ENCODE peak calls at places on chromosomes 3 and 15, in seven cellular contexts. One of them, this sample, is unnamed.

GRCh38 chr3:160685144-160685766 is 8.3 kb downstream of the ARL14 start:
- DNase-seq in mesothelial cell of epicardium: no peak
- DNase-seq in GM06990: no peak
- DNase-seq in WTC11: no peak
- DNase-seq in IMR-90: peak
- DNase-seq in transverse colon: no peak
- DNase-seq in GM23338: no peak
- DNase-seq in this sample: no peak

GRCh38 chr15:60760646-60761504 is 281.9 kb upstream of the ICE2 start:
- DNase-seq in transverse colon: no peak
- DNase-seq in GM23338: no peak
- DNase-seq in IMR-90: peak
- DNase-seq in mesothelial cell of epicardium: no peak
- DNase-seq in GM06990: no peak
- DNase-seq in WTC11: no peak
- DNase-seq in this sample: no peak

GRCh38 chr15:72198410-72199270 is 1.1 kb upstream of the GRAMD2A start:
- DNase-seq in IMR-90: no peak
- DNase-seq in GM23338: peak
- DNase-seq in mesothelial cell of epicardium: no peak
- DNase-seq in transverse colon: no peak
- DNase-seq in GM06990: no peak
- DNase-seq in WTC11: no peak
- DNase-seq in this sample: no peak

GRCh38 chr3:112894258-112894657 is 47.6 kb upstream of the CD200R1L start:
- DNase-seq in transverse colon: no peak
- DNase-seq in GM23338: peak
- DNase-seq in mesothelial cell of epicardium: no peak
- DNase-seq in GM06990: no peak
- DNase-seq in WTC11: peak
- DNase-seq in IMR-90: peak
- DNase-seq in this sample: no peak

GRCh38 chr3:64176461-64176996 is 48.7 kb downstream of the PRICKLE2 start:
- DNase-seq in transverse colon: no peak
- DNase-seq in IMR-90: peak
- DNase-seq in GM06990: peak
- DNase-seq in WTC11: no peak
- DNase-seq in mesothelial cell of epicardium: no peak
- DNase-seq in GM23338: no peak
- DNase-seq in this sample: peak

GRCh38 chr3:58063424-58063823 is 55.2 kb downstream of the FLNB start:
- DNase-seq in GM23338: no peak
- DNase-seq in mesothelial cell of epicardium: no peak
- DNase-seq in WTC11: no peak
- DNase-seq in IMR-90: peak
- DNase-seq in GM06990: no peak
- DNase-seq in transverse colon: peak
- DNase-seq in this sample: no peak

GRCh38 chr3:139588450-139588849 is 48.9 kb upstream of the RBP1 start:
- DNase-seq in IMR-90: no peak
- DNase-seq in GM06990: no peak
- DNase-seq in WTC11: peak
- DNase-seq in transverse colon: no peak
- DNase-seq in mesothelial cell of epicardium: no peak
- DNase-seq in GM23338: peak
- DNase-seq in this sample: no peak

GRCh38 chr3:57048052-57048671 is 12.3 kb upstream of the SPATA12 start:
- DNase-seq in mesothelial cell of epicardium: no peak
- DNase-seq in IMR-90: no peak
- DNase-seq in transverse colon: no peak
- DNase-seq in GM23338: no peak
- DNase-seq in WTC11: no peak
- DNase-seq in GM06990: no peak
- DNase-seq in this sample: no peak

GRCh38 chr3:154642066-154642619 is 212.2 kb upstream of the GPR149 start:
- DNase-seq in IMR-90: no peak
- DNase-seq in WTC11: no peak
- DNase-seq in mesothelial cell of epicardium: no peak
- DNase-seq in GM23338: no peak
- DNase-seq in transverse colon: no peak
- DNase-seq in GM06990: no peak
- DNase-seq in this sample: no peak

GRCh38 chr3:192409203-192409837 is 318.0 kb downstream of the FGF12 start:
- DNase-seq in IMR-90: no peak
- DNase-seq in WTC11: peak
- DNase-seq in transverse colon: no peak
- DNase-seq in GM06990: no peak
- DNase-seq in mesothelial cell of epicardium: no peak
- DNase-seq in GM23338: peak
- DNase-seq in this sample: peak

GRCh38 chr15:99845009-99845408 is 111.8 kb upstream of the LYSMD4 start:
- DNase-seq in GM06990: peak
- DNase-seq in transverse colon: no peak
- DNase-seq in WTC11: no peak
- DNase-seq in IMR-90: peak
- DNase-seq in mesothelial cell of epicardium: no peak
- DNase-seq in GM23338: no peak
- DNase-seq in this sample: peak

GRCh38 chr15:53757906-53758305 is 1.6 kb downstream of the WDR72 start:
- DNase-seq in transverse colon: no peak
- DNase-seq in WTC11: no peak
- DNase-seq in GM06990: no peak
- DNase-seq in mesothelial cell of epicardium: no peak
- DNase-seq in IMR-90: no peak
- DNase-seq in GM23338: no peak
- DNase-seq in this sample: no peak

GRCh38 chr3:52149726-52150125 is 4.5 kb downstream of the POC1A start:
- DNase-seq in mesothelial cell of epicardium: no peak
- DNase-seq in GM06990: no peak
- DNase-seq in transverse colon: no peak
- DNase-seq in IMR-90: no peak
- DNase-seq in WTC11: no peak
- DNase-seq in GM23338: no peak
- DNase-seq in this sample: no peak

GRCh38 chr3:17915341-17915740 is 172.9 kb upstream of the TBC1D5 start:
- DNase-seq in GM06990: no peak
- DNase-seq in transverse colon: no peak
- DNase-seq in IMR-90: no peak
- DNase-seq in GM23338: no peak
- DNase-seq in mesothelial cell of epicardium: no peak
- DNase-seq in WTC11: no peak
- DNase-seq in this sample: no peak

GRCh38 chr3:54123538-54124196 is 1.3 kb downstream of the CACNA2D3 start:
- DNase-seq in GM06990: no peak
- DNase-seq in mesothelial cell of epicardium: no peak
- DNase-seq in WTC11: no peak
- DNase-seq in GM23338: peak
- DNase-seq in transverse colon: no peak
- DNase-seq in IMR-90: no peak
- DNase-seq in this sample: no peak

GRCh38 chr3:12706504-12707253 is 42.8 kb upstream of the RAF1 start:
- DNase-seq in mesothelial cell of epicardium: no peak
- DNase-seq in transverse colon: peak
- DNase-seq in WTC11: peak
- DNase-seq in GM06990: peak
- DNase-seq in GM23338: peak
- DNase-seq in IMR-90: peak
- DNase-seq in this sample: peak

GRCh38 chr3:142243134-142243533 is 17.7 kb upstream of the GK5 start:
- DNase-seq in transverse colon: no peak
- DNase-seq in IMR-90: no peak
- DNase-seq in mesothelial cell of epicardium: no peak
- DNase-seq in GM23338: peak
- DNase-seq in WTC11: no peak
- DNase-seq in GM06990: no peak
- DNase-seq in this sample: no peak

GRCh38 chr3:126356373-126357298 is 572 bp downstream of the KLF15 start:
- DNase-seq in mesothelial cell of epicardium: no peak
- DNase-seq in transverse colon: peak
- DNase-seq in GM23338: peak
- DNase-seq in IMR-90: no peak
- DNase-seq in GM06990: no peak
- DNase-seq in WTC11: no peak
- DNase-seq in this sample: no peak

GRCh38 chr15:57865294-57865693 is 158.8 kb downstream of the POLR2M start:
- DNase-seq in IMR-90: no peak
- DNase-seq in WTC11: peak
- DNase-seq in GM06990: no peak
- DNase-seq in transverse colon: no peak
- DNase-seq in mesothelial cell of epicardium: no peak
- DNase-seq in GM23338: peak
- DNase-seq in this sample: peak
- TF ChIP-seq CTCF in IMR-90: peak
- TF ChIP-seq CTCF in WTC11: peak
- TF ChIP-seq CTCF in GM06990: peak
- TF ChIP-seq CTCF in transverse colon: no peak
- TF ChIP-seq CTCF in mesothelial cell of epicardium: peak
- TF ChIP-seq CTCF in GM23338: peak
- TF ChIP-seq CTCF in this sample: peak

DNA sequence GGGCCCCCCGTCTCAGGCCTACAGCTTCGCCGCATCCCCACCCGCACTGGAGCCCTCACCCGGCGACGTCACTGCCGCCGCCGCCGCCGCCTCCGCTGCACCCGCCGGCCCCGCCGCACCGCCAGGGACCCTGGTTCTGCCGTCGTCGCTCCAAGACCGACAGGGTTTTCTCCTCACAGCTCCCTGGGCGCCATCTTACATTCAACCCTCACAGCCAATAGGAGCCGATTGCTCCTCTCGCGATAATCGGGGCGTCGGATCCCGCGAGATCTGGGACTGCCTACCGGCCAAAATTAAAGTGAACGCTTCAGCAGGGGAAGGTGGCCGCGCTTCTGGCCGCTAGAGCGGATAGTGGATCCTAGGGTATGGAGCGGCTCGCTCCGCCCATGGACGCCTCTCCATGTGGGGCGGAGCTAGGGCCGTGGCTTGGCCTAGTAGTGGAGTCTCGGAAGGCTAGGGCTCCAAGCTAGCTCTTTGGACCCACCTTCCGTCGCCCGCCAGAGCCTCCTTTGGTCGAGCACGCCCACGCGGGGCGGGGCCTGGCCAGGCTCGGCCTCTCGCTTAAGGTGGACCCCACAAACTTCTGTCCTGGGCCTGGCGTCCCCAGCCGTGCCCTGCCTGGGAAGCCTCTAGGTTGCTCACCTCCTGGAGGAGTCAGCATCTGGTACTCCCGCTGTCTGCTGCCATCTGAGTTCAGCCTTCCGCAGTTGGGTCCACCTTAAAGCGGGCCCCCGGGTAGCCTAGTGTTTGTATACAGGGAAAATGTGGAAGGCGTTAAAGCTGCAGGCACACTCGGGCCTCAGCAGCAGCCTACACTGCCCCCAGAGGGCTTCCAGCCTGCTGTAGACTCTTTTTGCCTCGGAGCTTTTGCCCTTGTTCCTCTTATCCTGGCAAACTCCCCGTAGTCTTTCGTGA is at the start of gene QRICH1:
- DNase-seq in WTC11: peak
- DNase-seq in GM23338: peak
- DNase-seq in IMR-90: peak
- DNase-seq in transverse colon: peak
- DNase-seq in GM06990: peak
- DNase-seq in mesothelial cell of epicardium: peak
- DNase-seq in this sample: peak
- TF ChIP-seq CTCF in WTC11: no peak
- TF ChIP-seq CTCF in GM23338: peak
- TF ChIP-seq CTCF in IMR-90: peak
- TF ChIP-seq CTCF in transverse colon: peak
- TF ChIP-seq CTCF in GM06990: peak
- TF ChIP-seq CTCF in mesothelial cell of epicardium: no peak
- TF ChIP-seq CTCF in this sample: peak

GRCh38 chr3:127962937-127963336 is 47.9 kb downstream of the KBTBD12 start:
- DNase-seq in WTC11: no peak
- DNase-seq in mesothelial cell of epicardium: no peak
- DNase-seq in GM06990: no peak
- DNase-seq in transverse colon: no peak
- DNase-seq in IMR-90: no peak
- DNase-seq in GM23338: no peak
- DNase-seq in this sample: peak

GRCh38 chr3:127959041-127959440 is 44.0 kb downstream of the KBTBD12 start:
- DNase-seq in GM23338: no peak
- DNase-seq in transverse colon: no peak
- DNase-seq in WTC11: no peak
- DNase-seq in mesothelial cell of epicardium: no peak
- DNase-seq in GM06990: no peak
- DNase-seq in IMR-90: no peak
- DNase-seq in this sample: no peak

GRCh38 chr3:127961963-127962362 is 46.9 kb downstream of the KBTBD12 start:
- DNase-seq in IMR-90: peak
- DNase-seq in GM23338: peak
- DNase-seq in mesothelial cell of epicardium: no peak
- DNase-seq in transverse colon: no peak
- DNase-seq in WTC11: no peak
- DNase-seq in GM06990: no peak
- DNase-seq in this sample: no peak

GRCh38 chr3:127961124-127961523 is 46.1 kb downstream of the KBTBD12 start:
- DNase-seq in WTC11: no peak
- DNase-seq in mesothelial cell of epicardium: no peak
- DNase-seq in IMR-90: no peak
- DNase-seq in GM23338: no peak
- DNase-seq in transverse colon: no peak
- DNase-seq in GM06990: no peak
- DNase-seq in this sample: no peak

GRCh38 chr3:127959873-127960272 is 44.8 kb downstream of the KBTBD12 start:
- DNase-seq in WTC11: peak
- DNase-seq in IMR-90: peak
- DNase-seq in GM06990: no peak
- DNase-seq in GM23338: peak
- DNase-seq in mesothelial cell of epicardium: no peak
- DNase-seq in transverse colon: peak
- DNase-seq in this sample: peak
- TF ChIP-seq CTCF in WTC11: no peak
- TF ChIP-seq CTCF in IMR-90: peak
- TF ChIP-seq CTCF in GM06990: peak
- TF ChIP-seq CTCF in GM23338: peak
- TF ChIP-seq CTCF in mesothelial cell of epicardium: no peak
- TF ChIP-seq CTCF in transverse colon: peak
- TF ChIP-seq CTCF in this sample: peak

GRCh38 chr3:121490161-121490560 is 55.6 kb downstream of the POLQ start:
- DNase-seq in GM06990: no peak
- DNase-seq in GM23338: no peak
- DNase-seq in IMR-90: no peak
- DNase-seq in transverse colon: no peak
- DNase-seq in WTC11: no peak
- DNase-seq in mesothelial cell of epicardium: no peak
- DNase-seq in this sample: no peak

GRCh38 chr3:121496841-121497240 is 48.9 kb downstream of the POLQ start:
- DNase-seq in GM23338: no peak
- DNase-seq in mesothelial cell of epicardium: no peak
- DNase-seq in transverse colon: no peak
- DNase-seq in WTC11: no peak
- DNase-seq in GM06990: no peak
- DNase-seq in IMR-90: no peak
- DNase-seq in this sample: no peak

GRCh38 chr3:121491683-121492082 is 54.1 kb downstream of the POLQ start:
- DNase-seq in GM23338: peak
- DNase-seq in mesothelial cell of epicardium: no peak
- DNase-seq in WTC11: peak
- DNase-seq in IMR-90: no peak
- DNase-seq in transverse colon: no peak
- DNase-seq in GM06990: no peak
- DNase-seq in this sample: no peak

GRCh38 chr3:121488628-121489027 is 57.2 kb downstream of the POLQ start:
- DNase-seq in WTC11: no peak
- DNase-seq in GM06990: no peak
- DNase-seq in mesothelial cell of epicardium: no peak
- DNase-seq in transverse colon: no peak
- DNase-seq in IMR-90: no peak
- DNase-seq in GM23338: peak
- DNase-seq in this sample: no peak

GRCh38 chr3:121493431-121493830 is 52.4 kb downstream of the POLQ start:
- DNase-seq in transverse colon: no peak
- DNase-seq in WTC11: no peak
- DNase-seq in GM23338: no peak
- DNase-seq in GM06990: no peak
- DNase-seq in IMR-90: peak
- DNase-seq in mesothelial cell of epicardium: no peak
- DNase-seq in this sample: no peak
- TF ChIP-seq CTCF in transverse colon: no peak
- TF ChIP-seq CTCF in WTC11: no peak
- TF ChIP-seq CTCF in GM23338: peak
- TF ChIP-seq CTCF in GM06990: no peak
- TF ChIP-seq CTCF in IMR-90: peak
- TF ChIP-seq CTCF in mesothelial cell of epicardium: no peak
- TF ChIP-seq CTCF in this sample: no peak